ENCODE peak calls at places on chromosomes 5 and 9, in seven cellular contexts. One of them, this sample, is unnamed.

GRCh38 chr9:9914174-9914573 is 698.6 kb downstream of the PTPRD start:
- DNase-seq in GM12878: no peak
- DNase-seq in GM12892: no peak
- DNase-seq in HepG2: peak; percentile 13
- DNase-seq in K562: no peak
- DNase-seq in SK-N-SH: no peak
- DNase-seq in H1: no peak
- DNase-seq in this sample: no peak

GRCh38 chr5:16970826-16971225 is 34.7 kb upstream of the MYO10 start:
- DNase-seq in GM12878: no peak
- DNase-seq in GM12892: no peak
- DNase-seq in HepG2: no peak
- DNase-seq in K562: no peak
- DNase-seq in SK-N-SH: no peak
- DNase-seq in H1: no peak
- DNase-seq in this sample: no peak

GRCh38 chr5:148915224-148915803 is 88.9 kb downstream of the ADRB2 start:
- DNase-seq in GM12878: no peak
- DNase-seq in GM12892: no peak
- DNase-seq in HepG2: no peak
- DNase-seq in K562: peak; percentile 32
- DNase-seq in SK-N-SH: no peak
- DNase-seq in H1: no peak
- DNase-seq in this sample: no peak

GRCh38 chr9:137955586-137955985 is 78.0 kb downstream of the CACNA1B start:
- DNase-seq in GM12878: no peak
- DNase-seq in GM12892: no peak
- DNase-seq in HepG2: no peak
- DNase-seq in K562: no peak
- DNase-seq in SK-N-SH: no peak
- DNase-seq in H1: no peak
- DNase-seq in this sample: no peak

GRCh38 chr9:123507992-123508391 is 152.0 kb downstream of the CRB2 start:
- DNase-seq in GM12878: no peak
- DNase-seq in GM12892: no peak
- DNase-seq in HepG2: no peak
- DNase-seq in K562: no peak
- DNase-seq in SK-N-SH: no peak
- DNase-seq in H1: no peak
- DNase-seq in this sample: no peak

GRCh38 chr9:135882011-135882410 is 25.3 kb downstream of the CAMSAP1 start:
- DNase-seq in GM12878: no peak
- DNase-seq in GM12892: no peak
- DNase-seq in HepG2: no peak
- DNase-seq in K562: no peak
- DNase-seq in SK-N-SH: no peak
- DNase-seq in H1: no peak
- DNase-seq in this sample: no peak

GRCh38 chr5:173278641-173279040 is 43.6 kb upstream of the NKX2-5 start:
- DNase-seq in GM12878: no peak
- DNase-seq in GM12892: no peak
- DNase-seq in HepG2: no peak
- DNase-seq in K562: no peak
- DNase-seq in SK-N-SH: no peak
- DNase-seq in H1: no peak
- DNase-seq in this sample: no peak

GRCh38 chr5:142402752-142403318 is 78.0 kb upstream of the SPRY4 start:
- DNase-seq in GM12878: no peak
- DNase-seq in GM12892: no peak
- DNase-seq in HepG2: no peak
- DNase-seq in K562: no peak
- DNase-seq in SK-N-SH: no peak
- DNase-seq in H1: no peak
- DNase-seq in this sample: no peak

GRCh38 chr5:77282337-77283027 is 72.0 kb downstream of the PDE8B start:
- DNase-seq in GM12878: no peak
- DNase-seq in GM12892: no peak
- DNase-seq in HepG2: no peak
- DNase-seq in K562: no peak
- DNase-seq in SK-N-SH: peak; percentile 29
- DNase-seq in H1: no peak
- DNase-seq in this sample: no peak

GRCh38 chr5:138186002-138186447 is 7.1 kb downstream of the KIF20A start:
- DNase-seq in GM12878: peak; percentile 71
- DNase-seq in GM12892: no peak
- DNase-seq in HepG2: no peak
- DNase-seq in K562: peak; percentile 37
- DNase-seq in SK-N-SH: no peak
- DNase-seq in H1: no peak
- DNase-seq in this sample: no peak

GRCh38 chr9:114486205-114486963 is 18.9 kb downstream of the WHRN start:
- DNase-seq in GM12878: no peak
- DNase-seq in GM12892: no peak
- DNase-seq in HepG2: no peak
- DNase-seq in K562: no peak
- DNase-seq in SK-N-SH: no peak
- DNase-seq in H1: no peak
- DNase-seq in this sample: no peak

GRCh38 chr9:108125541-108125940 is 636.0 kb upstream of the KLF4 start:
- DNase-seq in GM12878: no peak
- DNase-seq in GM12892: no peak
- DNase-seq in HepG2: no peak
- DNase-seq in K562: peak; percentile 53
- DNase-seq in SK-N-SH: peak; percentile 9
- DNase-seq in H1: peak; percentile 65
- DNase-seq in this sample: no peak

GRCh38 chr5:132762246-132763000 is 14.6 kb downstream of the SEPTIN8 start:
- DNase-seq in GM12878: no peak
- DNase-seq in GM12892: no peak
- DNase-seq in HepG2: no peak
- DNase-seq in K562: no peak
- DNase-seq in SK-N-SH: no peak
- DNase-seq in H1: no peak
- DNase-seq in this sample: no peak

GRCh38 chr5:5198111-5198510 is 58.0 kb downstream of the ADAMTS16 start:
- DNase-seq in GM12878: no peak
- DNase-seq in GM12892: no peak
- DNase-seq in HepG2: no peak
- DNase-seq in K562: no peak
- DNase-seq in SK-N-SH: no peak
- DNase-seq in H1: no peak
- DNase-seq in this sample: no peak

GRCh38 chr5:153896701-153897100 is 142.0 kb downstream of the FAM114A2 start:
- DNase-seq in GM12878: peak; percentile 63
- DNase-seq in GM12892: peak; percentile 17
- DNase-seq in HepG2: no peak
- DNase-seq in K562: no peak
- DNase-seq in SK-N-SH: no peak
- DNase-seq in H1: no peak
- DNase-seq in this sample: peak; percentile 32

GRCh38 chr9:37039065-37039464 is 5.0 kb upstream of the PAX5 start:
- DNase-seq in GM12878: no peak
- DNase-seq in GM12892: no peak
- DNase-seq in HepG2: no peak
- DNase-seq in K562: no peak
- DNase-seq in SK-N-SH: no peak
- DNase-seq in H1: no peak
- DNase-seq in this sample: no peak

GRCh38 chr5:169607882-169608281 is 24.3 kb downstream of the SPDL1 start:
- DNase-seq in GM12878: no peak
- DNase-seq in GM12892: no peak
- DNase-seq in HepG2: no peak
- DNase-seq in K562: no peak
- DNase-seq in SK-N-SH: no peak
- DNase-seq in H1: no peak
- DNase-seq in this sample: no peak

DNA sequence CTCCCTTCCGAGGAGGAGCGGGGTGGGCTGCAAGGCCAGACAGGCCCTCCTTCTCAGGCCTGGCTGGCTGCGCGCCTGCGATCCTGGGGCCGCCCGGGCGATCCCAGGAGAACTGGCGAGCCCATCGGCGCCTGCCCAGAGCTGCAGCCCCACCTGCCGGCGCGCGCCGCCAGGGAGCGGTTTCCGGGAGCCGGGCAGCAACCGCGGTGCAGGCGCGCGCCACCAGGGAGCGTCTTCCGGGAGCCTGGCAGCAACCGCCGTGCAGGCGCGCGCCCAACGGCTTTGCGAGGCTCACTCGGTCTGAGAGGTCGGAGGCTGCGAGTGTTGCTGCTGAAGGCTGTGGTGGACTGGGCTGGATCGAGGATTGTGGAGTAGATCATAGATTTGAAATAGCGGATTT is 668.7 kb downstream of the SPATA31A6 start:
- DNase-seq in GM12878: no peak
- DNase-seq in GM12892: no peak
- DNase-seq in HepG2: peak; percentile 52
- DNase-seq in K562: peak; percentile 29
- DNase-seq in SK-N-SH: peak; percentile 70
- DNase-seq in H1: peak; percentile 83
- DNase-seq in this sample: no peak
- TF ChIP-seq POLR2AphosphoS5 in GM12878: no peak
- TF ChIP-seq POLR2AphosphoS5 in GM12892: no peak
- TF ChIP-seq POLR2AphosphoS5 in HepG2: peak; percentile 34
- TF ChIP-seq POLR2AphosphoS5 in K562: no peak
- TF ChIP-seq POLR2AphosphoS5 in SK-N-SH: no peak
- TF ChIP-seq POLR2AphosphoS5 in H1: no peak
- TF ChIP-seq POLR2AphosphoS5 in this sample: no peak

GRCh38 chr5:107680799-107681198 is 10.1 kb upstream of the EFNA5 start:
- DNase-seq in GM12878: no peak
- DNase-seq in GM12892: no peak
- DNase-seq in HepG2: no peak
- DNase-seq in K562: no peak
- DNase-seq in SK-N-SH: no peak
- DNase-seq in H1: no peak
- DNase-seq in this sample: no peak
- TF ChIP-seq TAF1 in GM12878: no peak
- TF ChIP-seq TAF1 in GM12892: no peak
- TF ChIP-seq TAF1 in HepG2: no peak
- TF ChIP-seq TAF1 in K562: no peak
- TF ChIP-seq TAF1 in SK-N-SH: no peak
- TF ChIP-seq TAF1 in H1: no peak
- TF ChIP-seq TAF1 in this sample: no peak

DNA sequence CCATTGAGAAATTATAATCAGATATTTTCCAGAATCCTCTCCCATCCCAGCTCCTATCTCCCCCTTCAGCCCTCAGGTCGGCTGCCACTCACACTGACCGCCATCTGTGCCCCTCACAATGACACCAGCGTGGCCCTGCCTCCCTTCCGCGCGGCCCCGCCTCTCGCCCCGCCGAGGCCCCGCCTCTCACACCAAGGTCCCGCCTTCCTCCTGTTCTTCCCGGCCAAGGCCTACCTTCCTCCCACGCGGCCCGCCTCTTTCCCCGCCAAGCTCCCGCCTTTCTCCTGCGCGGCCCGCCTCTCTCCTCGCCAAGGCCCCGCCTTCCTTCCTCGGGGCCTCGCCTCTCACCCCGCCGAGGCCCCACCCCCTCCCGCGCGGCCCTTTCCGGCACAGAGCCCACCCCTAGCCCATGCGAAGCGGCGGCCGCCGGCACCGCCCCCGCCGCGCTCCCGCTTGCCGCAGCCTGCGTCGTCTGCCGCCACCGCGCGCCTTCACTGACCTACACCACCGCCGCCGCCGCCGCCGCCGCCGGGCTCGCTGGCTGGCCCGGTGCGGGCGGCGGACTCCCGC is at the start of gene DNAJC21:
- DNase-seq in GM12878: peak; percentile 88
- DNase-seq in GM12892: peak; percentile 91
- DNase-seq in HepG2: peak; percentile 92
- DNase-seq in K562: peak; percentile 99
- DNase-seq in SK-N-SH: peak; percentile 98
- DNase-seq in H1: peak; percentile 98
- DNase-seq in this sample: peak; percentile 93
- TF ChIP-seq POLR2AphosphoS5 in GM12878: no peak
- TF ChIP-seq POLR2AphosphoS5 in GM12892: peak; percentile 28
- TF ChIP-seq POLR2AphosphoS5 in HepG2: peak; percentile 41
- TF ChIP-seq POLR2AphosphoS5 in K562: peak; percentile 12
- TF ChIP-seq POLR2AphosphoS5 in SK-N-SH: no peak
- TF ChIP-seq POLR2AphosphoS5 in H1: peak; percentile 4
- TF ChIP-seq POLR2AphosphoS5 in this sample: no peak

DNA sequence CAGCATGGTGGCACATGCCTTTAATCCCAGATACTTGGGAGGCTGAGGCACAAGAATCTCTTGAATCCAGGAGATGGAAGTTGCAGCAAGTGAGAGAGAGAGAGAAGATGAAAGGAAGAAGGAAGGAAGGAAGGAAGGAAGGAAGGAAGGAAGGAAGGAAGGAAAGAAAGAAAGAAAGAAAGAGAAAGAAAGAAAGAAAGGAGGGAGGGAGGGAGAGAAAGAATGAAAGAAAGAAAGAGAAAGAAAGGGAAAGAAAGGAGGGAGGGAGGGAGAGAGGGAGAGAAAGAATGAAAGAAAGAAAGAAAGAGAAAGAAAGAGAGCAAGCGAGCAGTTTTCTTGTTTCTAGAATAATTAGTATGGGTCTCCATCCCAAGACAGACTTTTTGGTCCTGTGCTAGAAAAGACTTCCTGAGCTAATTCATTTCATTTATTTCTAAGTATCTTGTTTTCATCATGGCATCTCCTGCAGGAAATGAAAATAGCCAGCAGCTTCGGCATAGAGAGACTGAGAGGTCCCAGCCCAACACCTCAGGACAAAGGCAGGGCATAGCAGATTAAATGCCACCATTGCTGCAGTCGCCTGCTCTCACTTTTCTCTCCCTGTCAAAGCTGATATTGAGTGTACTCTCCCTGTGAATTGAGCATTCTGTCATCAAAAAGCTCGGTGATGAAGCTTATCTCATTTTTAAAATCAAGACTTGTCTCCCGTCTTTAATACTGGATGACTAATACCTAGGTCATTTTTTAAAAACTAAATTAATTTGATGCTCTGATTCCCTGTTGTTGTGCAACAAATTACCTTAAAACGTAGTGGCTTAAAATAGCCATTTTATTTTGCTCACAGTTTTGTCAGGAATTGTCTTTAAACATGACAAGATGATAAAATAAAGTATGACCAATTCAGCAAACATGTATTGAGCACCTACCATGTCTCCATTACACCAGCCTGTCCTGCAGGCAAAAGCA is 91.8 kb upstream of the ADRA1B start:
- DNase-seq in GM12878: no peak
- DNase-seq in GM12892: no peak
- DNase-seq in HepG2: no peak
- DNase-seq in K562: no peak
- DNase-seq in SK-N-SH: no peak
- DNase-seq in H1: no peak
- DNase-seq in this sample: no peak
- TF ChIP-seq TAF1 in GM12878: no peak
- TF ChIP-seq TAF1 in GM12892: no peak
- TF ChIP-seq TAF1 in HepG2: no peak
- TF ChIP-seq TAF1 in K562: no peak
- TF ChIP-seq TAF1 in SK-N-SH: no peak
- TF ChIP-seq TAF1 in H1: no peak
- TF ChIP-seq TAF1 in this sample: no peak

GRCh38 chr9:74887041-74887980 is at the start of gene TRPM6:
- DNase-seq in GM12878: no peak
- DNase-seq in GM12892: peak; percentile 10
- DNase-seq in HepG2: peak; percentile 66
- DNase-seq in K562: peak; percentile 51
- DNase-seq in SK-N-SH: peak; percentile 60
- DNase-seq in H1: peak; percentile 73
- DNase-seq in this sample: no peak
- TF ChIP-seq POLR2AphosphoS5 in GM12878: no peak
- TF ChIP-seq POLR2AphosphoS5 in GM12892: no peak
- TF ChIP-seq POLR2AphosphoS5 in HepG2: no peak
- TF ChIP-seq POLR2AphosphoS5 in K562: no peak
- TF ChIP-seq POLR2AphosphoS5 in SK-N-SH: no peak
- TF ChIP-seq POLR2AphosphoS5 in H1: no peak
- TF ChIP-seq POLR2AphosphoS5 in this sample: no peak